ENCODE peak calls at places on chromosomes 16 and 17, in five cellular contexts. E, O, Z, V and F are unnamed samples.

GRCh38 chr17:68334393-68334792 is 43.1 kb downstream of the ARSG start:
- DNase-seq in E (no peak), O (no peak), Z (no peak), V (no peak), F (no peak)

GRCh38 chr17:43517615-43518386 is 28.3 kb downstream of the ETV4 start:
- DNase-seq in E (no peak), O (no peak), Z (peak), V (no peak), F (no peak)

GRCh38 chr17:1201132-1201702 is 21.4 kb upstream of the ABR start:
- DNase-seq in E (no peak), O (peak), Z (peak), V (no peak), F (no peak)

GRCh38 chr17:73650147-73650546 is 5.9 kb upstream of the SDK2 start:
- DNase-seq in E (no peak), O (no peak), Z (no peak), V (peak), F (no peak)

GRCh38 chr17:81429353-81429774 is 34.1 kb downstream of the BAHCC1 start:
- DNase-seq in E (no peak), O (peak), Z (no peak), V (peak), F (no peak)

GRCh38 chr16:79008869-79009179 is 591.7 kb downstream of the MAF start:
- DNase-seq in E (no peak), O (no peak), Z (no peak), V (no peak), F (no peak)

GRCh38 chr17:2056221-2057129 is 1.6 kb downstream of the HIC1 start:
- DNase-seq in E (no peak), O (no peak), Z (peak), V (peak), F (no peak)

GRCh38 chr17:59409336-59410048 is 78.0 kb downstream of the YPEL2 start:
- DNase-seq in E (no peak), O (no peak), Z (no peak), V (no peak), F (no peak)

GRCh38 chr17:35559495-35559894 is 1.1 kb downstream of the SLFN14 start:
- DNase-seq in E (no peak), O (no peak), Z (no peak), V (no peak), F (no peak)

GRCh38 chr16:79286646-79287423 is 313.7 kb downstream of the MAF start:
- DNase-seq in E (no peak), O (peak), Z (peak), V (peak), F (no peak)

GRCh38 chr16:73956592-73957495 is 339.8 kb upstream of the PSMD7 start:
- DNase-seq in E (peak), O (peak), Z (peak), V (no peak), F (peak)

GRCh38 chr17:3959295-3959899 is 4.8 kb downstream of the ATP2A3 start:
- DNase-seq in E (no peak), O (no peak), Z (no peak), V (no peak), F (no peak)

GRCh38 chr17:75152971-75153853 is 1.1 kb downstream of the JPT1 start:
- DNase-seq in E (no peak), O (peak), Z (peak), V (peak), F (no peak)

GRCh38 chr17:33667052-33667509 is 374.0 kb upstream of the ASIC2 start:
- DNase-seq in E (no peak), O (peak), Z (peak), V (no peak), F (no peak)

GRCh38 chr17:41910701-41911391 is 7.9 kb downstream of the ACLY start:
- DNase-seq in E (no peak), O (no peak), Z (no peak), V (no peak), F (peak)

GRCh38 chr17:68184816-68185436 is 62.9 kb upstream of the AMZ2 start:
- DNase-seq in E (no peak), O (peak), Z (peak), V (no peak), F (no peak)

GRCh38 chr17:69506489-69506888 is 92.0 kb downstream of the MAP2K6 start:
- DNase-seq in E (no peak), O (no peak), Z (peak), V (no peak), F (no peak)

GRCh38 chr16:72467157-72467759 is 295.3 kb upstream of the PMFBP1 start:
- DNase-seq in E (peak), O (peak), Z (peak), V (no peak), F (peak)

GRCh38 chr17:81659038-81659437 is 2.7 kb upstream of the PDE6G start:
- DNase-seq in E (no peak), O (no peak), Z (no peak), V (no peak), F (no peak)

GRCh38 chr16:57349212-57350031 is 9.2 kb upstream of the CCL22 start:
- DNase-seq in E (no peak), O (no peak), Z (peak), V (no peak), F (no peak)

GRCh38 chr17:62653831-62654829 is 26.7 kb downstream of the MRC2 start:
- DNase-seq in E (no peak), O (no peak), Z (no peak), V (peak), F (no peak)

GRCh38 chr16:27067138-27067537 is 411 bp downstream of the C16orf82 start:
- DNase-seq in E (no peak), O (no peak), Z (no peak), V (no peak), F (no peak)

GRCh38 chr16:11994187-11995119 is 17.9 kb downstream of the SNX29 start:
- DNase-seq in E (no peak), O (no peak), Z (no peak), V (peak), F (no peak)

GRCh38 chr17:28727727-28728363 is 743 bp upstream of the NEK8 start:
- DNase-seq in E (peak), O (peak), Z (peak), V (peak), F (no peak)

GRCh38 chr16:12295395-12295794 is 318.9 kb downstream of the SNX29 start:
- DNase-seq in E (no peak), O (no peak), Z (no peak), V (no peak), F (no peak)

GRCh38 chr17:51322390-51323029 is 62.2 kb downstream of the UTP18 start:
- DNase-seq in E (peak), O (no peak), Z (peak), V (no peak), F (no peak)

GRCh38 chr16:3594316-3595109 is 16.9 kb downstream of the SLX4 start:
- DNase-seq in E (no peak), O (no peak), Z (no peak), V (no peak), F (no peak)

GRCh38 chr16:89093602-89094251 is at the start of gene ACSF3:
- DNase-seq in E (no peak), O (peak), Z (peak), V (peak), F (no peak)

GRCh38 chr16:89094252-89094901 is 725 bp downstream of the ACSF3 start:
- DNase-seq in E (no peak), O (peak), Z (no peak), V (no peak), F (no peak)

GRCh38 chr16:89096042-89096717 is 2.5 kb downstream of the ACSF3 start:
- DNase-seq in E (no peak), O (no peak), Z (no peak), V (no peak), F (no peak)

GRCh38 chr16:89096768-89097527 is 3.3 kb downstream of the ACSF3 start:
- DNase-seq in E (no peak), O (no peak), Z (peak), V (no peak), F (no peak)

GRCh38 chr16:89095401-89095974 is 1.8 kb downstream of the ACSF3 start:
- DNase-seq in E (no peak), O (no peak), Z (peak), V (no peak), F (no peak)
- H3K4me3 ChIP-seq in E (no peak), O (peak), Z (peak), V (peak), F (no peak)

DNA sequence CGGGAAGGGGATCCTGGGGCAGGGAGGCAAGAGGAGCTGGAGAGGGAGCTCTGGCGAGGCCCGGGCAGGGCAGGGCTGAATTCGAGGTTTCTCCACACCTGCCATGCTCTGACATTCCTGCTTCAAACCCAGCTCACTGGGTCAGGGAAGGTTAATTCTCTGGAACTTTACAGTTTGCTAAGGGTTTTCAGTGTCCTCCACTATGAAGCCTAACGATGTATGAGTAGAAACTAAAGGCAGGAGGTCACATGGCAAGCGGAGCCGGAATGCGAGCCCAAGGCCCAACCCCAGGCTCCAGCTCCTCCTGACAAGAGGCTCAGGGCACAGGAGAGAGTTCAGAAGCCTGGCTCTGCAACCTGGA is 29.2 kb downstream of the DCAKD start:
- DNase-seq in E (no peak), O (no peak), Z (no peak), V (no peak), F (no peak)
- TF ChIP-seq CTCF in E (no peak), O (no peak), Z (no peak), V (no peak), F (no peak)

GRCh38 chr17:40551874-40552768 is 13.2 kb downstream of the CCR7 start:
- DNase-seq in E (no peak), O (peak), Z (peak), V (peak), F (peak)
- H3K4me3 ChIP-seq in E (no peak), O (no peak), Z (no peak), V (no peak), F (no peak)

GRCh38 chr16:23572394-23572793 is 14.9 kb downstream of the UBFD1 start:
- DNase-seq in E (no peak), O (no peak), Z (no peak), V (peak), F (no peak)

GRCh38 chr16:23573822-23574221 is 16.3 kb downstream of the UBFD1 start:
- DNase-seq in E (no peak), O (no peak), Z (no peak), V (no peak), F (no peak)

GRCh38 chr16:23578096-23578830 is 17.9 kb downstream of the NDUFAB1 start:
- DNase-seq in E (no peak), O (no peak), Z (no peak), V (no peak), F (no peak)

GRCh38 chr16:23577493-23577892 is 18.6 kb downstream of the NDUFAB1 start:
- DNase-seq in E (no peak), O (no peak), Z (no peak), V (no peak), F (no peak)

DNA sequence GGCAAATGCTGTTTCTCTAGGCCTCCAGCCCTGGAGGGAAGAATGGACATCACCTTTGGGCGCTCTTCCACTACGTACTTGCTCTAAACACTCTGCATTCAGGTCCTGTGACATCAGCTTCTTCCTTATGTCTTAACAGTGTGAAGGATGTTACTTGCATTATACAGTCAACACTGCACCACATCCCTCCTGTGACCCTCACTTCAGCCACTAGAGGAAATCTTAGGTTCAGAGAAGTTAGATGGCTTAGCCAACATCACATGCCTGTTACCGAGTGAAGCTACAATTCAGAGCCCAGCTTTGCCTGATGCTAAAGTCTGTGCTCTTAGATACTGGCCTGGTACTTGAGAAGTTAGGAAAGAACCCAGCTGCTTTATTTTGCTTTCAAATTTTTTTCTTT is 18.3 kb downstream of the UBFD1 start:
- DNase-seq in E (no peak), O (no peak), Z (no peak), V (no peak), F (no peak)
- TF ChIP-seq CTCF in E (no peak), O (peak), Z (no peak), V (no peak), F (no peak)

DNA sequence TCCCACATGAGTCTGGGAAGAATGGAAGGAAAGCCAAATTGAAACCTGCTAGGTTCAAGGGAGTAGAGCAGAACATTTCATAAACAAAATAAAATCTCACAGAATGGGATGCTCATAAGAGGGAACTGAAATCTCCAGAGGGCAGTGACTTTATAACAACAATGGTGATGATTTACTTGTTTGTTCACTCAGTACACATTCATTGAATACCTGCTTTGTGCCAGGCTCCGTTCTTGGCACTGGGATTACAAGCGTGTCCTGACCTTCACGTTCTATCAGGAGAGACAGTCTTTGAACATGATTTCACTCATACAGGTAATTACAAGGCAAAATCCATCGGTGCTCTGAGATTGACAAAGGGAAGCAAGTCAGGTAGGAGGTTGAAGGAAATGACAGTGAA is 356.3 kb downstream of the HAPSTR1 start:
- DNase-seq in E (no peak), O (no peak), Z (no peak), V (no peak), F (no peak)
- H3K4me3 ChIP-seq in E (no peak), O (no peak), Z (no peak), V (no peak), F (no peak)

GRCh38 chr16:8961811-8962390 is 1.8 kb downstream of the USP7 start:
- DNase-seq in E (no peak), O (no peak), Z (no peak), V (no peak), F (no peak)
- TF ChIP-seq CTCF in E (no peak), O (no peak), Z (no peak), V (no peak), F (no peak)

GRCh38 chr16:51155199-51155607 is 4.1 kb upstream of the SALL1 start:
- DNase-seq in E (no peak), O (no peak), Z (no peak), V (no peak), F (no peak)
- H3K4me3 ChIP-seq in E (no peak), O (no peak), Z (no peak), V (peak), F (peak)

GRCh38 chr16:49431591-49432290 is 58.1 kb downstream of the C16orf78 start:
- DNase-seq in E (no peak), O (no peak), Z (no peak), V (no peak), F (no peak)
- TF ChIP-seq CTCF in E (no peak), O (no peak), Z (no peak), V (no peak), F (no peak)

GRCh38 chr17:77449373-77449907 is 308.7 kb downstream of the SEC14L1 start:
- DNase-seq in E (no peak), O (no peak), Z (no peak), V (no peak), F (no peak)
- H3K4me3 ChIP-seq in E (no peak), O (peak), Z (peak), V (no peak), F (no peak)